ENCODE peak calls at places on chromosomes 7 and 10, in six cellular contexts. One of them, this sample, is unnamed.

GRCh38 chr10:91759581-91759986 is 38.6 kb upstream of the TNKS2 start:
- DNase-seq in esophagus squamous epithelium: no peak
- DNase-seq in A549: peak
- DNase-seq in heart left ventricle: no peak
- DNase-seq in GM12892: no peak
- DNase-seq in body of pancreas: no peak
- DNase-seq in this sample: peak

GRCh38 chr7:509426-509825 is 10.2 kb downstream of the PDGFA start:
- DNase-seq in GM12892: no peak
- DNase-seq in heart left ventricle: no peak
- DNase-seq in body of pancreas: no peak
- DNase-seq in A549: no peak
- DNase-seq in esophagus squamous epithelium: no peak
- DNase-seq in this sample: no peak

GRCh38 chr10:108303149-108303548 is 1138.6 kb upstream of the SORCS1 start:
- DNase-seq in esophagus squamous epithelium: no peak
- DNase-seq in A549: no peak
- DNase-seq in heart left ventricle: no peak
- DNase-seq in GM12892: no peak
- DNase-seq in body of pancreas: no peak
- DNase-seq in this sample: peak

GRCh38 chr7:132206594-132206993 is 369.7 kb downstream of the PLXNA4 start:
- DNase-seq in body of pancreas: no peak
- DNase-seq in A549: no peak
- DNase-seq in esophagus squamous epithelium: no peak
- DNase-seq in GM12892: no peak
- DNase-seq in heart left ventricle: peak
- DNase-seq in this sample: no peak

GRCh38 chr10:79253704-79254103 is 93.6 kb upstream of the PPIF start:
- DNase-seq in esophagus squamous epithelium: no peak
- DNase-seq in GM12892: no peak
- DNase-seq in heart left ventricle: no peak
- DNase-seq in A549: no peak
- DNase-seq in body of pancreas: no peak
- DNase-seq in this sample: no peak

GRCh38 chr7:101884671-101885596 is 67.5 kb downstream of the CUX1 start:
- DNase-seq in body of pancreas: no peak
- DNase-seq in esophagus squamous epithelium: no peak
- DNase-seq in GM12892: peak
- DNase-seq in A549: no peak
- DNase-seq in heart left ventricle: no peak
- DNase-seq in this sample: no peak

GRCh38 chr7:77537136-77537594 is at the start of gene PTPN12:
- DNase-seq in A549: no peak
- DNase-seq in esophagus squamous epithelium: no peak
- DNase-seq in body of pancreas: no peak
- DNase-seq in heart left ventricle: no peak
- DNase-seq in GM12892: no peak
- DNase-seq in this sample: no peak

GRCh38 chr10:74018241-74018640 is 20.3 kb downstream of the VCL start:
- DNase-seq in GM12892: no peak
- DNase-seq in heart left ventricle: no peak
- DNase-seq in A549: no peak
- DNase-seq in esophagus squamous epithelium: no peak
- DNase-seq in body of pancreas: no peak
- DNase-seq in this sample: no peak

GRCh38 chr10:69287181-69287580 is 8.9 kb downstream of the HK1 start:
- DNase-seq in heart left ventricle: no peak
- DNase-seq in esophagus squamous epithelium: no peak
- DNase-seq in A549: no peak
- DNase-seq in GM12892: no peak
- DNase-seq in body of pancreas: no peak
- DNase-seq in this sample: no peak

GRCh38 chr10:61918140-61918539 is 16.6 kb downstream of the ARID5B start:
- DNase-seq in body of pancreas: no peak
- DNase-seq in A549: no peak
- DNase-seq in esophagus squamous epithelium: no peak
- DNase-seq in heart left ventricle: no peak
- DNase-seq in GM12892: no peak
- DNase-seq in this sample: no peak

DNA sequence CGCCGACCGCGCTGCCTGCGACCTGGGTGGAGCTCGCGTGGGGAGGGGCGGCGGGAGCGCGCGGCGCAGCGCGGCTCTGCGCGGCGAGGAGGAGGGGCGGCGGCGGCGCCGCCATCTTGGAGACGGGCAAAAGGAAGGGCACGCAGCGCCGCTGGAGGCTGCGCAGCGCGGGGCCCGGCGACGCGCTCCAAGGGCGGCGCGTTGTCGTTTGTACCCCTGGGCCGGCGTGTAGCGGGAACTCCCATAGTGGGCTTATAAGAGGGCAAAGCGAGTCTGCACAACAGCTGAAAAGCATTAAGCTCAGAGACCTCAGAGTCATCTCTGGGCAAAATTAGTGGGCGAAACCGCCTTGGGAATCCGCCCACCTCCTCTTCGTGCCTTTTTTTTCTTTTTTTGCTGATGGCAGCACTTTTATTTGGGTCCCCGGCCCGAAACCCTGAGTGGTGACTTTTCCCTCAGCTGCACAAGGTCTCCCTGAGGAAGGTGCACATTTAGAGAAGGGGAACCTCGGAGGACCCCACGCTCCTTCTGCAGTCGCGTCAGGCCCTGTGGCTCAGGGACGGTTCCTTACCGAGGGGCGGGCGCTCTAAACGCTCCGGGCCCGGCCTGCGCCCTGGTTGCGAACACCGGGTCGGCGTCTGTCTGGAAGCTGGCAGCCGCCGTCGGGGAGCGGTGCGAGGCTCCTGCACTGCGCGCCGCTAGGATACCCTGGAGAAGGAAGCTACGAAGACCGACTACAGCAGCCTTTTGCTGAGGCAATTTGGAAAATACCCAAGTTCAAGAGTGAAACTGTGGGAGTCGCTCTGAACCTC is 423 bp upstream of the MCMBP start:
- DNase-seq in heart left ventricle: peak
- DNase-seq in GM12892: peak
- DNase-seq in body of pancreas: peak
- DNase-seq in A549: peak
- DNase-seq in esophagus squamous epithelium: peak
- DNase-seq in this sample: peak
- TF ChIP-seq POLR2A in heart left ventricle: no peak
- TF ChIP-seq POLR2A in GM12892: peak
- TF ChIP-seq POLR2A in body of pancreas: peak
- TF ChIP-seq POLR2A in A549: peak
- TF ChIP-seq POLR2A in esophagus squamous epithelium: no peak
- TF ChIP-seq POLR2A in this sample: peak

DNA sequence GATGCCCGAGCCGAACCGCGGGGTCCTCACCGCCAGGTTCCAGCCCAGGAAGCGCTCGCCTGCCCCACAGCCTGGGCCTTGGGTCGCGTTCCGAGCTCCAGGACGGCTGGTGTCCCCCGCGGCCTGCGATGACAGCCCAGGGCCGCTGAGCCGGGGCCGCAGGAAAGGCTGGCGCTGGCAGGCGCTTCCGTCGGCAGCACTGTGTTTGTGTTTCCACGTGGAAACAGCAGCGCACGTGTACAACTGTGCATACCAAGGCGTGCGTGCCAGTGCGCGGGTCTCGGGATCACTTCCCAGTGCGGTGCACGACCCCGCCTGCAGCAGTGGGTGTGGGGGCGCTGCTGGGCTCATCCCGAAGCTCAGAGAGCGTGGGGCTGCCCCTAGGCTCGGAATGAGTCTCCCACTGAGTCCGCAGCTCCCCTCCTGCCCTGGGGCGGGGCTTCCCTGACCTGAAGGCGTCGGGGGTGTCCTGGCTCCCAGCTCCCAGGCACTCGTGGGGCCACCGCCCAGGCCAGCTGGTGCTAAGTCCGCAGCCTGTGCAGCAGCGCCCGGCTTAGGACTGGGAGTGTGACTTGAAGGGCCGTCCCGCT is 17.2 kb downstream of the AP5Z1 start:
- DNase-seq in esophagus squamous epithelium: no peak
- DNase-seq in GM12892: no peak
- DNase-seq in heart left ventricle: no peak
- DNase-seq in A549: no peak
- DNase-seq in body of pancreas: peak
- DNase-seq in this sample: no peak
- TF ChIP-seq POLR2A in esophagus squamous epithelium: no peak
- TF ChIP-seq POLR2A in GM12892: no peak
- TF ChIP-seq POLR2A in heart left ventricle: no peak
- TF ChIP-seq POLR2A in A549: no peak
- TF ChIP-seq POLR2A in body of pancreas: no peak
- TF ChIP-seq POLR2A in this sample: no peak

DNA sequence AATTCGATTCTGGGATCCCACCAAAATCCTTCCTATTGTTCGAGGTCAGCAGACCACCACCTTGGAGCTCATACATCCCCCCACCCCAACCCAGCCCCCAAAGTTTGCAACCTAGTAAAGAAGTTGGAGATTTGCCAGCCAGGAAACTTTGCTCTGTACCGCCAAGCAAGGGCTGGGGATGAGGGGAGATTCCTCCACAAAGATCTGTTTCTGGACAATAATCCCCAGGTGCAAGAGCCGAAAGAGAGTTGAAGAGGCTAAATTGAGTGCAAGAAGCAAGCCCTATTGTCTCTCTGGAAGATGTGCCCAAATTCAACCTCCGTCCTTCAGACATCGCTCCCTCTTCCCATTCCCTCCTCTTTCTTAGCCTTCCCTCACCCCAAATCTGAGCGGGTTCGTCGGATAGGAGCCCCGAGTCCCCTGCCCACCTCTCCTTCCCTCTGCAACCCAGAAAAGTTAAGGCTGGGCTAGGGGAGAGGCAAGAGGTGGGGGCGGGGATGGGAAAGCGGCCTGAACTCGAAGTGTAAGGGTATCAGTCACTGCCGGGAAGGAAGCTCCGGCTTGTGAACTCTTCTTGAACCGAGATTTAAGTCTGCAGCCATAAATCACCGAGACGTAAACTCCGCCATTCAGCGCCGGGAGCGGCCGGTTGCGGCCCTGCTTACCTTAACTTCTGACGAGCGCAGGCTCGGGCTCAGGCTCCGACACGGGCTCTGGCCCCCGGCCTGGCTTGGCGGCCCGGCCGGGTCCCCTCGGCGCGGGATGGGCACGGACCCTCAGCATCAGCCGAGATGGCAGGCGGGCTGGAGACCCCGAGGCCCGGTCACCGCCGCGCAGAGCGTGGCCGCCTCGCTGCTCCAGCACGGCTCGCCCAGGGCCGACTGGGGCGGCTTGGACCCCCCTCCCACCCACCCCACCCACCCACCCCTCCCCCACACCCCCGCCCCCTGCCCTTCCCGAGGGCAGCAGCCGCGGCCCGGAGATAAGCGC is 10.8 kb upstream of the HOXA2 start:
- DNase-seq in esophagus squamous epithelium: no peak
- DNase-seq in heart left ventricle: no peak
- DNase-seq in body of pancreas: peak
- DNase-seq in GM12892: no peak
- DNase-seq in A549: peak
- DNase-seq in this sample: no peak
- TF ChIP-seq POLR2A in esophagus squamous epithelium: no peak
- TF ChIP-seq POLR2A in heart left ventricle: no peak
- TF ChIP-seq POLR2A in body of pancreas: peak
- TF ChIP-seq POLR2A in GM12892: no peak
- TF ChIP-seq POLR2A in A549: peak
- TF ChIP-seq POLR2A in this sample: no peak

GRCh38 chr10:133373104-133373624 is at the start of gene ECHS1:
- DNase-seq in body of pancreas: peak
- DNase-seq in heart left ventricle: peak
- DNase-seq in GM12892: peak
- DNase-seq in A549: peak
- DNase-seq in esophagus squamous epithelium: peak
- DNase-seq in this sample: peak
- TF ChIP-seq POLR2A in body of pancreas: peak
- TF ChIP-seq POLR2A in heart left ventricle: no peak
- TF ChIP-seq POLR2A in GM12892: peak
- TF ChIP-seq POLR2A in A549: peak
- TF ChIP-seq POLR2A in esophagus squamous epithelium: no peak
- TF ChIP-seq POLR2A in this sample: peak

GRCh38 chr7:122803323-122803722 is 82.9 kb downstream of the CADPS2 start:
- DNase-seq in GM12892: no peak
- DNase-seq in A549: peak
- DNase-seq in body of pancreas: peak
- DNase-seq in esophagus squamous epithelium: no peak
- DNase-seq in heart left ventricle: no peak
- DNase-seq in this sample: no peak
- TF ChIP-seq POLR2A in GM12892: no peak
- TF ChIP-seq POLR2A in A549: no peak
- TF ChIP-seq POLR2A in body of pancreas: no peak
- TF ChIP-seq POLR2A in esophagus squamous epithelium: no peak
- TF ChIP-seq POLR2A in heart left ventricle: no peak
- TF ChIP-seq POLR2A in this sample: no peak

DNA sequence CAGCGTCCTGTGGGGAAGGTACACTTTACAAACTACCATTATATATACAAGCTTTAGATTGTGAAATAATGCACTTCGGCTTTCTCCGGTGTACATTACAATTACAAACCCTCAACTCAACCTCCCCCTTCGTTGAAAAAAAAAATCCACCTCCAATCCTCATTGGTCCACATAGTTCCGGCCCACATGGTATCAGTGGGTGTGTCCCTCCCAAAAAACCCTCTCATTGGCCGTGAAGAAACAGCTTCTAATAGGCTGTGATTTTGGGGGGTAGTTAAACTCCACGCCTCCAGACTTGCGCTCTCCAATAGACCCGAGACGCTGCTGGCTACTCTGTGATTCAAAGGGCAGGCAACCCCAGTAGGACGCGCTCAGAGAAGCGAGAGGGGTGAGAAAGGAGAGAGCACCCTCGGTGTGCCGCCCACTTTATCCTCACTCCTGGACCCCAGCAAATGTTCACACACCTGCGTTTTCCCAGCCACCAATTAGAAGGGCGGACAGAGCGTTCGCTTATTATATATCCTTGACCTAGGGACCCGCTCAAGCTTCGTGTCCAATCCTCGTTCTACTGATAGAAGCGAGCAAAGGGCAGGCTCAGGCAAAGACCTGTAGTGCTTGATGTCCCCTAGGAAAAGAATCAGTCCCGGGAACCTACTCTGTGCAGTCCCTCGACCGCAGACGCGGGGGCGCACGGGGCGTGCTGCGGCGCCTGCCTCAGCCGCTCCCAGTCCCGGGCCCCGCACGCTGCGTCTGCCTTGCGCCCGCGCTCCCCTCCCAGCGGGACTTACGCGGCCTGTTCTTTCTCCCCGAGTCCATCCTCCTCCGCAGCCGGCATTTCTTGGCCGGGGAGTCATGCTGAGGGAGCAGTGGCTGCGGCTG is 991 bp downstream of the PANK1 start:
- DNase-seq in GM12892: peak
- DNase-seq in esophagus squamous epithelium: peak
- DNase-seq in body of pancreas: peak
- DNase-seq in A549: peak
- DNase-seq in heart left ventricle: peak
- DNase-seq in this sample: peak
- TF ChIP-seq POLR2A in GM12892: peak
- TF ChIP-seq POLR2A in esophagus squamous epithelium: peak
- TF ChIP-seq POLR2A in body of pancreas: peak
- TF ChIP-seq POLR2A in A549: peak
- TF ChIP-seq POLR2A in heart left ventricle: peak
- TF ChIP-seq POLR2A in this sample: peak